ENCODE peak calls at places on chromosomes 5 and 9, in five cellular contexts. D, T, W, S and A are unnamed samples.

GRCh38 chr5:54103871-54104270 is 206.5 kb downstream of the ARL15 start:
- DNase-seq in T (no peak), D (no peak), W (no peak), S (no peak), A (no peak)

GRCh38 chr5:160181965-160182622 is 47.2 kb upstream of the FABP6 start:
- DNase-seq in D (no peak), S (no peak), T (no peak), W (no peak), A (no peak)

GRCh38 chr5:147826351-147826750 is 5.1 kb downstream of the SPINK1 start:
- DNase-seq in S (no peak), W (no peak), D (no peak), T (no peak), A (no peak)

GRCh38 chr9:16206560-16206959 is 653.7 kb downstream of the CCDC171 start:
- DNase-seq in W (no peak), S (no peak), T (no peak), D (no peak), A (no peak)

GRCh38 chr5:44774279-44774880 is 34.4 kb upstream of the MRPS30 start:
- DNase-seq in S (peak), T (no peak), D (no peak), W (no peak), A (peak)

GRCh38 chr9:97319380-97319779 is 11.9 kb downstream of the CCDC180 start:
- DNase-seq in W (no peak), D (no peak), T (no peak), S (no peak), A (no peak)

GRCh38 chr5:150710165-150710564 is 9.3 kb upstream of the RBM22 start:
- DNase-seq in S (no peak), D (no peak), W (no peak), T (no peak), A (no peak)

GRCh38 chr5:14660836-14661235 is 3.7 kb upstream of the OTULIN start:
- DNase-seq in D (no peak), W (no peak), T (no peak), S (no peak), A (no peak)

GRCh38 chr9:136947955-136948510 is 3.0 kb downstream of the C8G start:
- DNase-seq in T (no peak), D (no peak), W (no peak), S (peak), A (no peak)

GRCh38 chr9:2603621-2604020 is 18.0 kb upstream of the VLDLR start:
- DNase-seq in S (no peak), D (no peak), W (no peak), T (no peak), A (no peak)

GRCh38 chr9:98523231-98523901 is 185.4 kb downstream of the GABBR2 start:
- DNase-seq in T (no peak), D (no peak), S (no peak), W (no peak), A (peak)

GRCh38 chr5:142819292-142819691 is 49.1 kb downstream of the ARHGAP26 start:
- DNase-seq in T (no peak), W (no peak), S (no peak), D (no peak), A (no peak)

GRCh38 chr9:78187763-78188495 is 47.9 kb upstream of the CEP78 start:
- DNase-seq in T (no peak), S (no peak), W (no peak), D (no peak), A (no peak)

GRCh38 chr9:108815156-108815555 is 40.6 kb downstream of the ACTL7B start:
- DNase-seq in T (no peak), W (no peak), S (peak), D (no peak), A (no peak)

GRCh38 chr9:137679695-137680305 is 61.0 kb downstream of the EHMT1 start:
- DNase-seq in T (no peak), S (no peak), D (no peak), W (no peak), A (no peak)

GRCh38 chr5:172659909-172660628 is 19.0 kb downstream of the NEURL1B start:
- DNase-seq in W (no peak), S (peak), D (no peak), T (no peak), A (no peak)

GRCh38 chr5:173578947-173579615 is 37.4 kb downstream of the BOD1 start:
- DNase-seq in W (no peak), D (no peak), T (no peak), S (no peak), A (no peak)

GRCh38 chr9:77846957-77847574 is 184.5 kb downstream of the GNAQ start:
- DNase-seq in D (no peak), W (no peak), S (no peak), T (no peak), A (no peak)

GRCh38 chr5:88322785-88323184 is 54.1 kb upstream of the TMEM161B start:
- DNase-seq in W (no peak), T (no peak), S (no peak), D (no peak), A (no peak)

GRCh38 chr9:123425261-123425821 is 69.3 kb downstream of the CRB2 start:
- DNase-seq in W (no peak), D (no peak), T (no peak), S (no peak), A (no peak)

GRCh38 chr5:6125781-6126180 is 252.6 kb downstream of the MED10 start:
- DNase-seq in T (no peak), W (no peak), S (no peak), D (no peak), A (no peak)

GRCh38 chr9:133523096-133523495 is 1.7 kb downstream of the MYMK start:
- DNase-seq in D (no peak), W (no peak), S (no peak), T (no peak), A (no peak)

GRCh38 chr9:120477534-120478001 is 102.4 kb downstream of the CDK5RAP2 start:
- DNase-seq in W (no peak), D (peak), T (peak), S (peak), A (peak)

GRCh38 chr5:177612215-177612673 is 12.3 kb downstream of the B4GALT7 start:
- DNase-seq in S (no peak), W (no peak), T (no peak), D (no peak), A (no peak)

GRCh38 chr5:135821061-135821781 is 13.2 kb upstream of the SLC25A48 start:
- DNase-seq in W (no peak), T (no peak), S (no peak), D (no peak), A (no peak)

GRCh38 chr5:73135429-73136276 is 15.3 kb downstream of the TMEM171 start:
- DNase-seq in S (peak), D (peak), T (no peak), W (no peak), A (peak)

GRCh38 chr9:112037281-112038016 is 137.6 kb downstream of the SUSD1 start:
- DNase-seq in S (no peak), D (no peak), T (no peak), W (peak), A (no peak)

GRCh38 chr9:35611230-35611797 is 6.3 kb downstream of the TESK1 start:
- DNase-seq in S (peak), T (no peak), W (no peak), D (no peak), A (peak)

GRCh38 chr5:143208781-143209510 is 194.5 kb downstream of the NR3C1 start:
- DNase-seq in W (no peak), T (no peak), S (no peak), D (no peak), A (peak)

GRCh38 chr5:65299841-65300240 is 181.9 kb downstream of the ADAMTS6 start:
- DNase-seq in W (no peak), T (no peak), S (no peak), D (no peak), A (no peak)

DNA sequence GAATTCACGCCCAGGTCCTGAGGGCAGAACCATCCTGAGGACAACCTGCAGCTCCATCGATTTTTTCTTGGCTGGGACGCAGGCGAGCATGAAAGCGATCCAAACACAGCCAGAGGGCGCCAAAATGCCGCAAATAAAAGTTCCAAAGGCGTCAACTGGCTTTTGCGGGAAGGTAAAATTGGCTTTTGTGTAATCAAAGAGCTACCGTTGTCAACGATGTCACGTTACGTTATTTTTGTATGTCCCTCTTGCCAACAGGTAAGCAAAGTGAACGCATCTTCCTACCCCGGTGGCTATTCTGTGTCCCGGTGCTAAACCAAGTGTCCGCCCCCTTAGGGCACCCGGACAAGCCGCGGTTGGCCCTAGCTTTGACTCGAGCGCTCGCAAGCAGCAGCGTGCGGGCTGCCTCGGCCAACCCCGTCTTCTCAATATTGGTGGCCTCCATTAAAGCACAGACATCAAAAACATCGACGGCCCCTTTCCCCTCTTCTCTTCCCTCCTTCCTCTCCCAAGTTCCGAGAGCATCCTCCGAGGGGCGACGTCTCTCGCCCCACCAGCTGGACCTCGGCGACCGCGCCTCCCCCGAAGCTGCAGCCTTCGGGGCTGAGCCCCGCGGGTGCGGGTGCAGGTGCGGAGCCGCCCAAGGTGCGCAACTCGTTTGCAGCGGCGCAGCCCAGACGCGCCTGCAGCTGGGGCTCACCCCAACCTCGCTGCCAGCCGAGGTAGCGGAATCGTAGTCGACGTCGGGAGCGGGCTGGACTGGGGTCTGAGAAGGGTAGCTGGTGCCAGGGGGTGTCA is 1.1 kb upstream of the BASP1 start:
- DNase-seq in W (peak), T (peak), S (peak), D (peak), A (peak)
- TF ChIP-seq SUZ12 in W (no peak), T (no peak), S (no peak), D (no peak), A (no peak)

GRCh38 chr5:51099173-51099853 is 283.9 kb upstream of the ISL1 start:
- DNase-seq in D (no peak), S (no peak), T (no peak), W (no peak), A (no peak)

GRCh38 chr5:51096859-51097258 is 286.4 kb upstream of the ISL1 start:
- DNase-seq in D (no peak), W (no peak), T (no peak), S (no peak), A (no peak)

DNA sequence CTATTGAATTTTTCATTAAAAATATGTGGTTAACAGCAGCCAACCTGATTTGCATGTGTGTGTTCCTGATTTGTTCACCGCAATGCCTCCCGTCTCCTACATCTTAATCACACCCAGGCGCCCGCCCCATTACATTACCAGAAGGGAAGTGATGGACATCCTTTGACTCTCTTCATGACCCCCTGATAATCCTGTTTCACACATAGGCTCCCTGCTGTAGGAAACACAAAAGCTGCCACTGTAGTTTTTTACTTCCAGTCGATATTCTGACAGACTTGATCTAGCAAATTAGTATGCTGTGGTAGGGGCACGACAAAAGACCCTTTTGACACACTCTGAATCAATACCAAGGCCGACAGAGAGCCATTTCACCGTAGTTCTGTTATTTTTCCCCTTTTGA is 287.8 kb upstream of the ISL1 start:
- DNase-seq in S (no peak), W (no peak), T (no peak), D (no peak), A (no peak)
- TF ChIP-seq SUZ12 in S (no peak), W (no peak), T (no peak), D (no peak), A (no peak)

GRCh38 chr9:89448381-89448780 is 49.5 kb downstream of the SEMA4D start:
- DNase-seq in W (no peak), T (no peak), S (no peak), D (no peak), A (no peak)
- TF ChIP-seq SUZ12 in W (no peak), T (no peak), S (no peak), D (no peak), A (no peak)

GRCh38 chr9:121610638-121610953 is 40.8 kb upstream of the DAB2IP start:
- DNase-seq in D (no peak), S (no peak), T (no peak), W (no peak), A (no peak)

GRCh38 chr9:121609845-121610637 is 41.4 kb upstream of the DAB2IP start:
- DNase-seq in T (no peak), W (no peak), D (no peak), S (peak), A (no peak)

GRCh38 chr9:121613009-121613766 is 38.2 kb upstream of the DAB2IP start:
- DNase-seq in D (no peak), S (no peak), W (no peak), T (no peak), A (no peak)

GRCh38 chr9:121616356-121616755 is 35.1 kb upstream of the DAB2IP start:
- DNase-seq in S (no peak), T (no peak), D (no peak), W (no peak), A (no peak)

GRCh38 chr9:121612511-121612998 is 38.9 kb upstream of the DAB2IP start:
- DNase-seq in D (no peak), T (no peak), W (no peak), S (no peak), A (peak)
- TF ChIP-seq SUZ12 in D (no peak), T (no peak), W (no peak), S (no peak), A (no peak)

GRCh38 chr5:133824661-133825254 is 143.7 kb downstream of the C5orf15 start:
- DNase-seq in D (no peak), S (no peak), T (no peak), W (peak), A (no peak)
- TF ChIP-seq SUZ12 in D (no peak), S (no peak), T (no peak), W (no peak), A (no peak)

GRCh38 chr9:129283290-129283691 is 105.2 kb upstream of the IER5L start:
- DNase-seq in W (no peak), S (no peak), D (no peak), T (no peak), A (no peak)
- TF ChIP-seq SUZ12 in W (no peak), S (no peak), D (no peak), T (no peak), A (no peak)

GRCh38 chr9:81522721-81523551 is 166.4 kb downstream of the TLE1 start:
- DNase-seq in T (no peak), W (no peak), D (peak), S (peak), A (peak)
- TF ChIP-seq SUZ12 in T (no peak), W (no peak), D (no peak), S (no peak), A (no peak)

DNA sequence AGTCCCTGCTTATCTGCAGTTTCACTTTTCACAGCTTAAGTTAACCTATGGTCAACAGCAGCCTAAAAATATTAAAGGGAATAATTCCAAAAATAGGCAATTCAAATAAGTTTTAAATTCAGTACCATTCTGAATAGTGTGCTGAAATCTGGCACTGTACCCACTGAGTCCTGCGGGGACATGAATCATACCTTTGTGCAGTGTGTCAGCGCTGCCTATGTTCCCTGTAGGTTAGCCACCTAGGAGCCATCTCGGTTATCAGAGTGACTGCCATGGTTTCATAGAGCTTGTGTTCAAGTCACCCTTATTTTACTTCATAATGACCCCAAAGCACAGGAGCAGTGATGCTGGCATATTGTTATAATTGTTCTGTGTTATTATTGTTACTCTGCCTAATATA is 139.9 kb downstream of the GPBP1 start:
- DNase-seq in T (no peak), W (no peak), D (no peak), S (no peak), A (no peak)
- TF ChIP-seq SUZ12 in T (no peak), W (no peak), D (no peak), S (no peak), A (no peak)

DNA sequence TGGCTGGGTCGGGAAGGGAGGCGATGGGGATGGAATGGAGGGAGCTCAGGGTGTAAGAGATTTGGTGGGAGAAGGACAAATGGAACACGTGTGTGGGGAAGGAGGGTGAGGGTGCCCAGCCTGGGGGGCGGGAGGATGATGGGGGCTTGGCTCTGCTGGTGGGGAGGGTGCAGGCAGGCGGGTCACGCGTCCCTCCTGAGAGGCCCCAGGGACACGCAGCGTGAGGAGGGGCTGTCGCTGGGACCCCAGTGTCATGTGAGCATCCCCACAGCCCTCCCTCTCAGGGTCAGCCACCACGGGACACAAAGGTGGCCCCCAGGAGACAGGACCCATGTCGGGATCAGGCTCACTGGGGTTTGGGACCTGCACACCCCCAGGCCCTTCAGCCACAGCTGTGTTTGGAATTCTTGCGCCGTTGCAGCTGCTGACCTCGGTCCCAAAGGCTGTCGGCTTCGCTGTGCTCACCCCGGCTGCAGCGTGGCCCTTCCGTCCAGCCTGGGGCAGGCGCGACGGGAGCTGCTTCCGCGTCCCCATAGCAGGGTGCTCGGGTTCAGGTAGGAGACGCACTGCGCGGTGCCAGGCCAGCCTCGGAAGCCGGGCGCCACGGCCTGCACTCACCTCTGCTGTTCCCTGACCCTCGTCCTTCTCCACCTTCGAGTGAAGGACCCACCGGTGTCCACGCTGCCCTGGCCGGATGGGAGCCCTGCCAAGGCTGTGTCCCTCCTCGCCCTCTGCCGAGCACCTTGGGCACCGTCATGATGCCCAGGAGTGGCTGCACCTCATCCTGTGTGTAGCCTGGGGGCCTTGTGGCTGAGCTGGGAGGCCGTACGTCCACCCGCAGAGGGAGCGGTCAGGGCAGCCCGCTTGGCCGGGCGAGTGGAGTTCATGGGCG is 5.4 kb downstream of the SLC6A19 start:
- DNase-seq in S (no peak), W (no peak), D (no peak), T (no peak), A (no peak)
- TF ChIP-seq SUZ12 in S (no peak), W (no peak), D (no peak), T (no peak), A (no peak)